ENCODE peak calls at places on chromosomes 11 and 22, in six cellular contexts. H is astrocyte; J is lung; B is CD8-positive, alpha-beta memory T cell; G is uterus; T is IMR-90. W is an unnamed sample.

GRCh38 chr11:129593098-129593497 is 217.4 kb downstream of the BARX2 start:
- DNase-seq in B (no peak), H (no peak), T (no peak), J (peak; percentile 42), G (no peak), W (no peak)

GRCh38 chr11:134229131-134229790 is 4.8 kb downstream of the VPS26B start:
- DNase-seq in J (no peak), G (no peak), T (no peak), B (no peak), H (no peak), W (no peak)

GRCh38 chr11:130042093-130042591 is 27.6 kb upstream of the APLP2 start:
- DNase-seq in J (no peak), G (no peak), T (peak; percentile 99), B (no peak), H (peak; percentile 87), W (no peak)

GRCh38 chr11:11628651-11629050 is 6.8 kb upstream of the GALNT18 start:
- DNase-seq in G (no peak), J (no peak), T (no peak), H (no peak), B (no peak), W (no peak)

GRCh38 chr11:63635762-63636465 is 21.7 kb upstream of the PLAAT3 start:
- DNase-seq in J (peak; percentile 59), H (peak; percentile 31), T (peak; percentile 63), G (peak; percentile 45), B (peak; percentile 58), W (peak; percentile 56)

GRCh38 chr22:44305455-44305854 is 7.3 kb downstream of the SHISAL1 start:
- DNase-seq in H (no peak), J (no peak), B (no peak), T (no peak), G (no peak), W (no peak)

GRCh38 chr11:31645747-31646146 is 136.2 kb downstream of the ELP4 start:
- DNase-seq in J (no peak), H (peak; percentile 93), G (no peak), B (no peak), T (peak; percentile 88), W (no peak)

GRCh38 chr11:117026593-117027330 is 71.5 kb downstream of the SIK3 start:
- DNase-seq in B (no peak), T (peak; percentile 90), H (peak; percentile 89), G (no peak), J (no peak), W (no peak)

GRCh38 chr22:36461665-36462474 is 19.6 kb downstream of the TXN2 start:
- DNase-seq in J (peak; percentile 85), H (peak; percentile 95), T (peak; percentile 94), B (no peak), G (peak; percentile 75), W (no peak)

GRCh38 chr11:7673724-7674434 is 579 bp upstream of the CYB5R2 start:
- DNase-seq in B (no peak), H (no peak), J (no peak), T (no peak), G (peak; percentile 70), W (no peak)

GRCh38 chr11:33742249-33742851 is 6.1 kb upstream of the CD59 start:
- DNase-seq in T (no peak), H (no peak), B (no peak), J (no peak), G (no peak), W (peak; percentile 35)

GRCh38 chr11:35318977-35319925 is 100.1 kb downstream of the SLC1A2 start:
- DNase-seq in J (no peak), G (no peak), H (peak; percentile 72), T (no peak), B (no peak), W (peak; percentile 51)

GRCh38 chr11:75571625-75572024 is 9.6 kb downstream of the SERPINH1 start:
- DNase-seq in G (no peak), H (no peak), T (no peak), J (peak; percentile 69), B (no peak), W (no peak)

GRCh38 chr11:11422291-11423128 is 69.5 kb upstream of the CSNK2A3 start:
- DNase-seq in G (no peak), B (no peak), J (no peak), H (no peak), T (no peak), W (no peak)

GRCh38 chr11:62449451-62449851 is 30.6 kb downstream of the SCGB1A1 start:
- DNase-seq in H (no peak), B (no peak), G (no peak), J (no peak), T (no peak), W (no peak)

GRCh38 chr11:22666700-22667439 is 459 bp downstream of the GAS2 start:
- DNase-seq in J (no peak), H (peak; percentile 10), T (no peak), G (no peak), B (no peak), W (no peak)

GRCh38 chr22:42179616-42180015 is 49.0 kb upstream of the CYP2D6 start:
- DNase-seq in H (peak; percentile 76), G (no peak), B (no peak), T (peak; percentile 88), J (no peak), W (no peak)

GRCh38 chr11:72330131-72330727 is 86.3 kb upstream of the PHOX2A start:
- DNase-seq in G (no peak), H (no peak), T (no peak), J (no peak), B (no peak), W (no peak)

DNA sequence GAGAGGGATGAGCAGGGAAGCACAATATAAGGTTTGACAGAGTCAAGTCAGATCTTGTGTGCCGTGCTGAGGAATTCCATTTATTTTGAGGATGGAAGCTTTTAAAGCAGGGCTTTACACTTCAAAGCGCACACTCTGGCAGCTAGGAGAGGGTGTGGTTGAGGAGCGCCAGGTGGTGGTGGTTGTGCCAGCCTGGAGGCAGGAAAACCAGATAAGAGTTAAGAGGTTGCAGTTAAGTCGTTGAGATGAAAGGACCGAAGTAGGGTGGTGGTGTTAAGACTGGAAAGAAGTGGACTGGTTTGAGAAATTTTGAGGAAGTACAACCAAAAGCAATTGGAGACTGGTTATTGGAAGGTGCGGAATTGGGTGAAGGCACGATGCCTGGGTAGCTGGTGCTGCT is 231.6 kb upstream of the TBCEL start:
- DNase-seq in B (no peak), H (no peak), T (no peak), G (no peak), J (no peak), W (no peak)
- H3K9me3 ChIP-seq in B (no peaks in the 10 kb centered on the region), H (peaks cover 3% of the 10 kb centered on the region), T (peaks cover 2% of the 10 kb centered on the region), G (no peaks in the 10 kb centered on the region), J (peaks cover 4% of the 10 kb centered on the region), W (no peaks in the 10 kb centered on the region)

GRCh38 chr22:20086763-20087162 is 6.7 kb downstream of the DGCR8 start:
- DNase-seq in B (no peak), T (no peak), G (no peak), J (no peak), H (no peak), W (no peak)
- H3K36me3 ChIP-seq in B (peaks cover 63% of the 10 kb centered on the region), T (peaks cover 56% of the 10 kb centered on the region), G (no peaks in the 10 kb centered on the region), J (peaks cover 26% of the 10 kb centered on the region), H (peaks cover 49% of the 10 kb centered on the region), W (peaks cover 62% of the 10 kb centered on the region)

GRCh38 chr22:47296405-47297260 is 534.2 kb downstream of the TBC1D22A start:
- DNase-seq in H (no peak), T (no peak), G (no peak), B (no peak), J (no peak), W (no peak)

GRCh38 chr22:47299879-47300697 is 537.6 kb downstream of the TBC1D22A start:
- DNase-seq in H (no peak), G (no peak), J (no peak), T (no peak), B (no peak), W (no peak)

GRCh38 chr22:47299211-47299878 is 536.9 kb downstream of the TBC1D22A start:
- DNase-seq in G (no peak), H (no peak), T (no peak), B (no peak), J (no peak), W (no peak)

GRCh38 chr22:47297261-47298016 is 535.0 kb downstream of the TBC1D22A start:
- DNase-seq in H (no peak), G (no peak), T (no peak), B (no peak), J (no peak), W (no peak)

DNA sequence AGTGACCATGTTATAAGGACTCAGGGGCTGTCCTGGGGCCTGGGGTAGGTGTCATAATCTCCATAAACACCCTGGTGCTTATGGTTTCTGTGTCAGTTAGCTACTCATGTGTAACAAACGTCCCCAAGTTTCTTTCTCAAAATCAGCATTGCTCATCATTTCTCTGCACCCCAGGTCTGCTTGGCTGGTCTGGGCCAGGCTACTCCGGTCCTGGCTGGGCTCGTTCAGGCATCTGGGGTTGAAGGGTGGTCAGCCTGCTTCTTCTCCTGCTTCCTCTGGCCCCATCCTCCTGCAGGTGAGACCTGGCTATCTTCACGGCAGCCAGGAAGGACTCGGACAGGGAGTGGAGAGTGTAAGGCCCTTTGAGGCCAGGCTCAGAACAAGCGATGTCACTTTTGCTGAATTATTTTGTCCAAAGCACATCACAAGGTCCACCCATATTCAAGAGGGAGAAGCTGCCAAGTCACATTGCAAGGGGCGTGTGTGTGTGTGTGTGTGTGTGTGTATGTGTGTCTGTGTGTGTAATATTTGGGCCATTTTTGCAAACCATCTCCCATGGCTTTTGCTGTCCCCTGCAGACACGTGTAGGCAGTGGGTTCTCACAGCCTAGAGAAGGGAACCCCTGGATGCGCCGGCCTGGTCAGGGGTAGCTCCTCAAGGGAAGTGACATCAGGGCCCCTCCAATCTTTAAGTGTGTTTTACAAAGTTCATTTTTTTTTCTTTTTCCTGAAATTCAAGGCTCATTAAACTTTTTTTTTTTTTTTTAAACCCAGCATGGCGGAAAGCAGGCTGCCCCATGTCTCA is 535.8 kb downstream of the TBC1D22A start:
- DNase-seq in G (no peak), H (no peak), T (no peak), B (no peak), J (no peak), W (no peak)
- H3K9me3 ChIP-seq in G (no peaks in the 10 kb centered on the region), H (no peaks in the 10 kb centered on the region), T (peaks cover 7% of the 10 kb centered on the region), B (no peaks in the 10 kb centered on the region), J (peaks cover 2% of the 10 kb centered on the region), W (no peaks in the 10 kb centered on the region)

GRCh38 chr11:65579291-65579690 is 3.4 kb downstream of the EHBP1L1 start:
- DNase-seq in J (no peak), G (no peak), T (no peak), H (no peak), B (no peak), W (no peak)
- H3K36me3 ChIP-seq in J (no peaks in the 10 kb centered on the region), G (no peaks in the 10 kb centered on the region), T (peaks cover 33% of the 10 kb centered on the region), H (no peaks in the 10 kb centered on the region), B (peaks cover 21% of the 10 kb centered on the region), W (peaks cover 41% of the 10 kb centered on the region)

DNA sequence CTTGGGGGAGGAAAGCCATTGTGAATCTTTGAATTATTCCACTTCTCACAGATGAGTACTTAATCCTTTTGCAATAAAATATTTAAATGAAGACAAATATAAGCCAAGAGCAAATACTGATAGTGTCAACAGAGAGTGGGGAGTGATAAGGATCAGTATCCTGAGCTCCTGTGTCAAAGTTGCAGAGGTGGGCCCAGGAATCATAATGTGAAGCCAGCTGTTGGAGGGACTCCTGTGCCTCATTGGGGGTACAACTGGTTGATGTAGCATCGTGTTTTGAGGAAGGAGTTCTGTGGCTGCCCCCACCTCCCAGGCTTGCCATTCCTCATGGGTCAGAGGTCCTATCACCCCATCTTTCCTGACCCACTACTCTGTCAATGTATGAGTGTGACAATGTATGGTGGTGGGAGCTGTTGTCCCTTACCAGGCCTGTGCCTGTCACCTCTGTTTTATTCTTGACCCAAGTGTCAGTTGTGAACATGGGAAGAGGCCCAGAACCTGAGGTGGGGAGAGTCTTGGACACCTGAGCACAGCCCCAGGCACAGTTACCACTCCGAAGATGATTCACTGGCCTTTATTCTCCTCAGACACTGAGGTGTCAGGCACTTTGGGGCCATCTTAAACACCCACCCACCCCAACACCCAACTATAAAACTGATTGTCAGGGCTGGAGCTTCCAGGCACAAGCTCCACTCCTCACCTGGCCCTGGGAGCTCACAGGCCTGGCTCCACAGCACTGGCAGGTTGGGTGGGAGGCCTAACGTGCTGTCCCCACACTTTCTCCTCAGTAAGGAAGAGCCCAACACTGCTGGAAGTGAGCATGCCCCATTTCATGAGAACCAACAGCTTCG is 38.4 kb downstream of the KCNQ1OT1 start:
- DNase-seq in H (no peak), B (no peak), T (no peak), G (no peak), J (no peak), W (no peak)
- H3K9me3 ChIP-seq in H (peaks cover 32% of the 10 kb centered on the region), B (no peaks in the 10 kb centered on the region), T (peaks cover 47% of the 10 kb centered on the region), G (peaks cover 9% of the 10 kb centered on the region), J (peaks cover 24% of the 10 kb centered on the region), W (no peaks in the 10 kb centered on the region)

W was measured in CD4-positive, alpha-beta memory T cell.